ENCODE peak calls at places on chromosomes 5 and 9, in four cellular contexts. E is AG10803; I is activated naive CD8-positive, alpha-beta T cell treated with anti-CD3 and anti-CD28 coated beads, Interleukin-2, amount 50 U/mL, for 24 hours; H is AG04449. M is an unnamed sample.

GRCh38 chr9:96500696-96501660 is 51.0 kb downstream of the HABP4 start:
- DNase-seq in E (peak; percentile 66), I (no peak), H (peak; percentile 45), M (no peak)

GRCh38 chr9:131227112-131228058 is 48.9 kb downstream of the FAM78A start:
- DNase-seq in E (no peak), I (no peak), H (no peak), M (no peak)

GRCh38 chr5:43967165-43967564 is 364.2 kb downstream of the NNT start:
- DNase-seq in E (no peak), I (no peak), H (no peak), M (no peak)

GRCh38 chr9:88748566-88749238 is 213.7 kb downstream of the NXNL2 start:
- DNase-seq in E (peak; percentile 70), I (no peak), H (no peak), M (no peak)

GRCh38 chr5:81140942-81141341 is 92.2 kb upstream of the CKMT2 start:
- DNase-seq in E (peak; percentile 70), I (no peak), H (peak; percentile 4), M (no peak)

GRCh38 chr9:86434039-86434726 is 80.0 kb upstream of the TUT7 start:
- DNase-seq in E (peak; percentile 84), I (no peak), H (no peak), M (no peak)

GRCh38 chr9:121884057-121884512 is 209.0 kb downstream of the TTLL11 start:
- DNase-seq in E (no peak), I (no peak), H (no peak), M (no peak)

GRCh38 chr9:94507531-94508258 is 47.2 kb upstream of the PCAT7 start:
- DNase-seq in E (no peak), I (no peak), H (no peak), M (no peak)

GRCh38 chr9:71857159-71857558 is 53.8 kb downstream of the ABHD17B start:
- DNase-seq in E (no peak), I (no peak), H (no peak), M (no peak)

GRCh38 chr5:172453986-172454354 is 355 bp downstream of the SH3PXD2B start:
- DNase-seq in E (no peak), I (no peak), H (no peak), M (no peak)

GRCh38 chr9:104090578-104090977 is 3.5 kb upstream of the SMC2 start:
- DNase-seq in E (no peak), I (no peak), H (no peak), M (no peak)

GRCh38 chr5:169071-169727 is 22.1 kb upstream of the LRRC14B start:
- DNase-seq in E (peak; percentile 49), I (no peak), H (no peak), M (no peak)

GRCh38 chr9:130282000-130282700 is 16.6 kb downstream of the HMCN2 start:
- DNase-seq in E (no peak), I (no peak), H (no peak), M (no peak)

GRCh38 chr9:122991370-122991830 is 42.1 kb upstream of the GPR21 start:
- DNase-seq in E (peak; percentile 93), I (peak; percentile 8), H (peak; percentile 63), M (peak; percentile 24)

GRCh38 chr9:18459958-18460584 is 13.9 kb upstream of the ADAMTSL1 start:
- DNase-seq in E (peak; percentile 95), I (no peak), H (no peak), M (no peak)

GRCh38 chr5:136191304-136192014 is 1.5 kb downstream of the SMIM32 start:
- DNase-seq in E (peak; percentile 42), I (no peak), H (no peak), M (no peak)

GRCh38 chr5:180304016-180304292 is 12.1 kb upstream of the MAPK9 start:
- DNase-seq in E (no peak), I (no peak), H (no peak), M (no peak)

GRCh38 chr9:94859226-94859625 is 132.7 kb downstream of the AOPEP start:
- DNase-seq in E (no peak), I (no peak), H (no peak), M (no peak)

GRCh38 chr9:20722221-20722620 is 38.2 kb downstream of the FOCAD start:
- DNase-seq in E (no peak), I (no peak), H (no peak), M (no peak)

GRCh38 chr9:125949247-125949646 is 202.1 kb downstream of the PBX3 start:
- DNase-seq in E (peak; percentile 6), I (no peak), H (no peak), M (no peak)

GRCh38 chr9:23769307-23769935 is 56.6 kb downstream of the ELAVL2 start:
- DNase-seq in E (peak; percentile 78), I (no peak), H (peak; percentile 17), M (no peak)

GRCh38 chr5:40474250-40474649 is 205.5 kb upstream of the PTGER4 start:
- DNase-seq in E (no peak), I (no peak), H (no peak), M (no peak)

GRCh38 chr9:113712053-113712452 is 164.1 kb upstream of the ZNF618 start:
- DNase-seq in E (peak; percentile 5), I (no peak), H (no peak), M (no peak)

GRCh38 chr5:78518365-78519197 is 130.0 kb downstream of the LHFPL2 start:
- DNase-seq in E (peak; percentile 80), I (no peak), H (no peak), M (no peak)

GRCh38 chr9:123360161-123361085 is 4.4 kb downstream of the CRB2 start:
- DNase-seq in E (no peak), I (peak; percentile 81), H (no peak), M (no peak)

GRCh38 chr9:106731910-106732309 is 131.1 kb upstream of the ZNF462 start:
- DNase-seq in E (no peak), I (no peak), H (no peak), M (no peak)

GRCh38 chr9:14031015-14031414 is 282.9 kb downstream of the NFIB start:
- DNase-seq in E (no peak), I (no peak), H (no peak), M (no peak)